ENCODE peak calls at places on chromosomes 13 and 19, in four cellular contexts. Q, V, D and M are unnamed samples.

GRCh38 chr13:44015808-44016207 is 136.1 kb downstream of the LACC1 start:
- DNase-seq in V (no peak), Q (no peak), D (no peak), M (no peak)

GRCh38 chr13:100694722-100695644 is 20.4 kb upstream of the TMTC4 start:
- DNase-seq in V (no peak), Q (peak; percentile 53), D (peak; percentile 76), M (peak; percentile 75)

GRCh38 chr19:58346961-58347929 is 6.0 kb downstream of the A1BG start:
- DNase-seq in V (peak; percentile 36), D (peak; percentile 94), Q (peak; percentile 54), M (peak; percentile 86)

GRCh38 chr13:37360556-37360955 is 238.0 kb downstream of the POSTN start:
- DNase-seq in D (peak; percentile 9), Q (no peak), V (no peak), M (no peak)

GRCh38 chr13:31538067-31539042 is 201.0 kb upstream of the RXFP2 start:
- DNase-seq in D (peak; percentile 24), V (no peak), Q (peak; percentile 29), M (peak; percentile 10)

GRCh38 chr13:42119875-42120274 is 71.4 kb downstream of the DGKH start:
- DNase-seq in V (no peak), D (no peak), Q (no peak), M (no peak)

GRCh38 chr13:34700155-34700554 is 241.9 kb upstream of the NBEA start:
- DNase-seq in Q (no peak), D (no peak), V (no peak), M (no peak)

GRCh38 chr19:38975214-38975860 is at the start of gene FBXO17:
- DNase-seq in V (no peak), Q (peak; percentile 44), D (peak; percentile 54), M (peak; percentile 75)

GRCh38 chr13:51995677-51996551 is 15.3 kb downstream of the ATP7B start:
- DNase-seq in V (no peak), Q (peak; percentile 74), D (no peak), M (no peak)

GRCh38 chr13:66492479-66492878 is 737.7 kb downstream of the PCDH9 start:
- DNase-seq in V (no peak), D (no peak), Q (no peak), M (no peak)

GRCh38 chr13:30739646-30740642 is 4.6 kb downstream of the ALOX5AP start:
- DNase-seq in Q (peak; percentile 27), V (peak; percentile 42), D (peak; percentile 63), M (peak; percentile 71)

GRCh38 chr13:50916701-50917184 is 7.2 kb downstream of the RNASEH2B start:
- DNase-seq in V (no peak), Q (no peak), D (no peak), M (no peak)

GRCh38 chr19:28435551-28436261 is 777.2 kb downstream of the UQCRFS1 start:
- DNase-seq in D (no peak), V (no peak), Q (no peak), M (no peak)

GRCh38 chr13:113996912-113997745 is 23.3 kb upstream of the C13orf46 start:
- DNase-seq in Q (no peak), D (no peak), V (no peak), M (no peak)